ENCODE peak calls at places on chromosomes 2 and 18, in eight cellular contexts. One of them, this sample, is unnamed.

GRCh38 chr2:57450170-57450569 is 596.4 kb upstream of the VRK2 start:
- DNase-seq in hepatocyte: no peak
- DNase-seq in brain microvascular endothelial cell: peak; percentile 12
- DNase-seq in retinal pigment epithelial cell: no peak
- DNase-seq in cardiac fibroblast: no peak
- DNase-seq in psoas muscle: no peak
- DNase-seq in fibroblast of the aortic adventitia: no peak
- DNase-seq in WERI-Rb-1: no peak
- DNase-seq in this sample: no peak

GRCh38 chr2:116133563-116133962 is 1680.9 kb upstream of the DDX18 start:
- DNase-seq in hepatocyte: no peak
- DNase-seq in brain microvascular endothelial cell: no peak
- DNase-seq in retinal pigment epithelial cell: no peak
- DNase-seq in cardiac fibroblast: no peak
- DNase-seq in psoas muscle: no peak
- DNase-seq in fibroblast of the aortic adventitia: no peak
- DNase-seq in WERI-Rb-1: no peak
- DNase-seq in this sample: no peak

GRCh38 chr2:224612581-224612980 is 27.4 kb upstream of the CUL3 start:
- DNase-seq in hepatocyte: no peak
- DNase-seq in brain microvascular endothelial cell: no peak
- DNase-seq in retinal pigment epithelial cell: no peak
- DNase-seq in cardiac fibroblast: no peak
- DNase-seq in psoas muscle: no peak
- DNase-seq in fibroblast of the aortic adventitia: no peak
- DNase-seq in WERI-Rb-1: no peak
- DNase-seq in this sample: no peak

GRCh38 chr2:158671381-158672245 is 123.5 kb upstream of the DAPL1 start:
- DNase-seq in hepatocyte: no peak
- DNase-seq in brain microvascular endothelial cell: no peak
- DNase-seq in retinal pigment epithelial cell: no peak
- DNase-seq in cardiac fibroblast: no peak
- DNase-seq in psoas muscle: no peak
- DNase-seq in fibroblast of the aortic adventitia: no peak
- DNase-seq in WERI-Rb-1: no peak
- DNase-seq in this sample: no peak

GRCh38 chr2:174585111-174585510 is 12.5 kb downstream of the WIPF1 start:
- DNase-seq in hepatocyte: no peak
- DNase-seq in brain microvascular endothelial cell: no peak
- DNase-seq in retinal pigment epithelial cell: no peak
- DNase-seq in cardiac fibroblast: no peak
- DNase-seq in psoas muscle: no peak
- DNase-seq in fibroblast of the aortic adventitia: no peak
- DNase-seq in WERI-Rb-1: no peak
- DNase-seq in this sample: no peak

GRCh38 chr18:49691177-49691608 is 122.1 kb downstream of the ACAA2 start:
- DNase-seq in hepatocyte: no peak
- DNase-seq in brain microvascular endothelial cell: peak; percentile 85
- DNase-seq in retinal pigment epithelial cell: no peak
- DNase-seq in cardiac fibroblast: peak; percentile 68
- DNase-seq in psoas muscle: no peak
- DNase-seq in fibroblast of the aortic adventitia: peak; percentile 92
- DNase-seq in WERI-Rb-1: no peak
- DNase-seq in this sample: peak; percentile 66

GRCh38 chr18:39911716-39912115 is 2043.3 kb upstream of the PIK3C3 start:
- DNase-seq in hepatocyte: no peak
- DNase-seq in brain microvascular endothelial cell: no peak
- DNase-seq in retinal pigment epithelial cell: no peak
- DNase-seq in cardiac fibroblast: no peak
- DNase-seq in psoas muscle: no peak
- DNase-seq in fibroblast of the aortic adventitia: no peak
- DNase-seq in WERI-Rb-1: no peak
- DNase-seq in this sample: no peak

GRCh38 chr2:72012886-72013574 is 134.6 kb downstream of the CYP26B1 start:
- DNase-seq in hepatocyte: peak; percentile 40
- DNase-seq in brain microvascular endothelial cell: peak; percentile 4
- DNase-seq in retinal pigment epithelial cell: no peak
- DNase-seq in cardiac fibroblast: no peak
- DNase-seq in psoas muscle: no peak
- DNase-seq in fibroblast of the aortic adventitia: no peak
- DNase-seq in WERI-Rb-1: no peak
- DNase-seq in this sample: no peak

GRCh38 chr2:60260646-60261296 is 292.7 kb downstream of the BCL11A start:
- DNase-seq in hepatocyte: no peak
- DNase-seq in brain microvascular endothelial cell: peak; percentile 3
- DNase-seq in retinal pigment epithelial cell: no peak
- DNase-seq in cardiac fibroblast: no peak
- DNase-seq in psoas muscle: peak; percentile 23
- DNase-seq in fibroblast of the aortic adventitia: no peak
- DNase-seq in WERI-Rb-1: no peak
- DNase-seq in this sample: no peak

GRCh38 chr2:110667061-110667460 is 10.8 kb downstream of the BUB1 start:
- DNase-seq in hepatocyte: no peak
- DNase-seq in brain microvascular endothelial cell: no peak
- DNase-seq in retinal pigment epithelial cell: no peak
- DNase-seq in cardiac fibroblast: no peak
- DNase-seq in psoas muscle: no peak
- DNase-seq in fibroblast of the aortic adventitia: peak; percentile 46
- DNase-seq in WERI-Rb-1: no peak
- DNase-seq in this sample: no peak

GRCh38 chr2:146305164-146305563 is 1539.7 kb upstream of the ACVR2A start:
- DNase-seq in hepatocyte: no peak
- DNase-seq in brain microvascular endothelial cell: no peak
- DNase-seq in retinal pigment epithelial cell: no peak
- DNase-seq in cardiac fibroblast: no peak
- DNase-seq in psoas muscle: no peak
- DNase-seq in fibroblast of the aortic adventitia: no peak
- DNase-seq in WERI-Rb-1: no peak
- DNase-seq in this sample: no peak

GRCh38 chr2:32129086-32129485 is 36.6 kb upstream of the SLC30A6 start:
- DNase-seq in hepatocyte: no peak
- DNase-seq in brain microvascular endothelial cell: no peak
- DNase-seq in retinal pigment epithelial cell: no peak
- DNase-seq in cardiac fibroblast: no peak
- DNase-seq in psoas muscle: no peak
- DNase-seq in fibroblast of the aortic adventitia: no peak
- DNase-seq in WERI-Rb-1: no peak
- DNase-seq in this sample: no peak

GRCh38 chr2:161836664-161837063 is 212.4 kb downstream of the SLC4A10 start:
- DNase-seq in hepatocyte: no peak
- DNase-seq in brain microvascular endothelial cell: no peak
- DNase-seq in retinal pigment epithelial cell: no peak
- DNase-seq in cardiac fibroblast: no peak
- DNase-seq in psoas muscle: no peak
- DNase-seq in fibroblast of the aortic adventitia: no peak
- DNase-seq in WERI-Rb-1: no peak
- DNase-seq in this sample: no peak

GRCh38 chr2:58734365-58734764 is 493.2 kb upstream of the FANCL start:
- DNase-seq in hepatocyte: peak; percentile 28
- DNase-seq in brain microvascular endothelial cell: peak; percentile 17
- DNase-seq in retinal pigment epithelial cell: peak; percentile 79
- DNase-seq in cardiac fibroblast: no peak
- DNase-seq in psoas muscle: no peak
- DNase-seq in fibroblast of the aortic adventitia: no peak
- DNase-seq in WERI-Rb-1: no peak
- DNase-seq in this sample: no peak

GRCh38 chr18:8792688-8793316 is 87.4 kb downstream of the MTCL1 start:
- DNase-seq in hepatocyte: no peak
- DNase-seq in brain microvascular endothelial cell: no peak
- DNase-seq in retinal pigment epithelial cell: no peak
- DNase-seq in cardiac fibroblast: no peak
- DNase-seq in psoas muscle: no peak
- DNase-seq in fibroblast of the aortic adventitia: no peak
- DNase-seq in WERI-Rb-1: no peak
- DNase-seq in this sample: no peak

GRCh38 chr2:219116776-219117646 is 43.6 kb downstream of the NHEJ1 start:
- DNase-seq in hepatocyte: peak; percentile 15
- DNase-seq in brain microvascular endothelial cell: no peak
- DNase-seq in retinal pigment epithelial cell: no peak
- DNase-seq in cardiac fibroblast: no peak
- DNase-seq in psoas muscle: no peak
- DNase-seq in fibroblast of the aortic adventitia: no peak
- DNase-seq in WERI-Rb-1: no peak
- DNase-seq in this sample: no peak

GRCh38 chr2:8882094-8882493 is 44.7 kb upstream of the KIDINS220 start:
- DNase-seq in hepatocyte: no peak
- DNase-seq in brain microvascular endothelial cell: peak; percentile 14
- DNase-seq in retinal pigment epithelial cell: no peak
- DNase-seq in cardiac fibroblast: peak; percentile 49
- DNase-seq in psoas muscle: no peak
- DNase-seq in fibroblast of the aortic adventitia: peak; percentile 33
- DNase-seq in WERI-Rb-1: peak; percentile 32
- DNase-seq in this sample: no peak
- TF ChIP-seq CTCF in hepatocyte: peak; percentile 15
- TF ChIP-seq CTCF in brain microvascular endothelial cell: peak; percentile 71
- TF ChIP-seq CTCF in retinal pigment epithelial cell: peak; percentile 55
- TF ChIP-seq CTCF in cardiac fibroblast: peak; percentile 48
- TF ChIP-seq CTCF in psoas muscle: no peak
- TF ChIP-seq CTCF in fibroblast of the aortic adventitia: peak; percentile 43
- TF ChIP-seq CTCF in WERI-Rb-1: peak; percentile 48
- TF ChIP-seq CTCF in this sample: peak; percentile 40

DNA sequence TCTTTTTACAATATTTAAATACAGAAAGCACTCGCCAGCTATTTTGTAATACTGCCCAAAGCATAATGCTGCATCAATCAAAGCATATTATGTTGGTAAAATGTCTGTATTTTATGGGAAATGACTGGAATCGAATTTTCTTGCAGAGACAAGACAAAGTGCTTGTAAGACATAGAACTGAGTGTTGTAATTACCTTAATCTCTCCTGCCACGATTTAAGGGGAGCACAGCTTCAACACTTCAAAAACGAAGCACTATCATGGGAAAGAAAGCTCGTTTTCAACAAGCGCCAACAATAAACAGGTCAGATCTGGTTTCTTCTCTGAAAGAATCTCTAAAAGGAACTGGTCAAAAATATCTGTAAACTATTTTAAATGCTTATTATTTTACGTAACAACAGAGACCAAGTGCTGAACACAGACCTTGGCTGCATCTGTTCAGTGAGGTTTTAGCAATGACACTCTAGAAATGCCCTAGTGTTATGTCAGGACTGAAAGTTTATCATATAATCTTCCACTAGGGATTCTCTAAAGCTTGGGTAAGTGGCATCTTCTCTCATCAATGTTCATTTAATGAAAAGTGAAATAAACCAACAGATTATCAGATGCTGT is 19.0 kb downstream of the RND3 start:
- DNase-seq in hepatocyte: no peak
- DNase-seq in brain microvascular endothelial cell: no peak
- DNase-seq in retinal pigment epithelial cell: no peak
- DNase-seq in cardiac fibroblast: no peak
- DNase-seq in psoas muscle: no peak
- DNase-seq in fibroblast of the aortic adventitia: no peak
- DNase-seq in WERI-Rb-1: no peak
- DNase-seq in this sample: no peak
- H3K4me3 ChIP-seq in hepatocyte: no peak overlapping the region
- H3K4me3 ChIP-seq in brain microvascular endothelial cell: no peak overlapping the region
- H3K4me3 ChIP-seq in retinal pigment epithelial cell: no peak overlapping the region
- H3K4me3 ChIP-seq in cardiac fibroblast: no peak overlapping the region
- H3K4me3 ChIP-seq in psoas muscle: no peak overlapping the region
- H3K4me3 ChIP-seq in fibroblast of the aortic adventitia: no peak overlapping the region
- H3K4me3 ChIP-seq in WERI-Rb-1: no peak overlapping the region
- H3K4me3 ChIP-seq in this sample: no peak overlapping the region

GRCh38 chr2:50746526-50746925 is 285.4 kb downstream of the NRXN1 start:
- DNase-seq in hepatocyte: peak; percentile 43
- DNase-seq in brain microvascular endothelial cell: peak; percentile 49
- DNase-seq in retinal pigment epithelial cell: no peak
- DNase-seq in cardiac fibroblast: peak; percentile 3
- DNase-seq in psoas muscle: no peak
- DNase-seq in fibroblast of the aortic adventitia: peak; percentile 31
- DNase-seq in WERI-Rb-1: peak; percentile 63
- DNase-seq in this sample: no peak
- TF ChIP-seq CTCF in hepatocyte: peak; percentile 60
- TF ChIP-seq CTCF in brain microvascular endothelial cell: peak; percentile 83
- TF ChIP-seq CTCF in retinal pigment epithelial cell: peak; percentile 77
- TF ChIP-seq CTCF in cardiac fibroblast: peak; percentile 40
- TF ChIP-seq CTCF in psoas muscle: peak; percentile 16
- TF ChIP-seq CTCF in fibroblast of the aortic adventitia: peak; percentile 35
- TF ChIP-seq CTCF in WERI-Rb-1: peak; percentile 90
- TF ChIP-seq CTCF in this sample: no peak

DNA sequence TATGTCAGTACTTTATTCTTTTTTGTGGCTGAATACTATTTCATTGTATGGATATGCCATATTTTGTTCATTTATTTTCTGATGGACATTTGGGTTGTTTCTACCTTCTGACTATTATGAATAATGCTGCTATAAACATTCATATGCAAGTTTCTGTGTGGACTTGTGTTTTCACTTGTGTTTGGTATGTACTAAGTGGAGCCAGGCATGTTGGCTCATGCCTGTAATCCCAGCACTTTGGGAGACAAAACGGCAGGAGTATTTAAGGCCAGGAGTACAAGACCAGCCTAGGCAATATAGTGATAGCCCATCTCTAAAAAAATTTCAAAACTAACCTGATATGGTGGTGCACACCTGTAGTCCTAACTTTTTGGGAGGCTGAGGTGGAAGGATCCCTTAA is 23.3 kb downstream of the MARCHF7 start:
- DNase-seq in hepatocyte: no peak
- DNase-seq in brain microvascular endothelial cell: no peak
- DNase-seq in retinal pigment epithelial cell: no peak
- DNase-seq in cardiac fibroblast: no peak
- DNase-seq in psoas muscle: no peak
- DNase-seq in fibroblast of the aortic adventitia: no peak
- DNase-seq in WERI-Rb-1: no peak
- DNase-seq in this sample: no peak
- H3K4me3 ChIP-seq in hepatocyte: no peak overlapping the region
- H3K4me3 ChIP-seq in brain microvascular endothelial cell: no peak overlapping the region
- H3K4me3 ChIP-seq in retinal pigment epithelial cell: no peak overlapping the region
- H3K4me3 ChIP-seq in cardiac fibroblast: no peak overlapping the region
- H3K4me3 ChIP-seq in psoas muscle: no peak overlapping the region
- H3K4me3 ChIP-seq in fibroblast of the aortic adventitia: no peak overlapping the region
- H3K4me3 ChIP-seq in WERI-Rb-1: no peak overlapping the region
- H3K4me3 ChIP-seq in this sample: no peak overlapping the region

DNA sequence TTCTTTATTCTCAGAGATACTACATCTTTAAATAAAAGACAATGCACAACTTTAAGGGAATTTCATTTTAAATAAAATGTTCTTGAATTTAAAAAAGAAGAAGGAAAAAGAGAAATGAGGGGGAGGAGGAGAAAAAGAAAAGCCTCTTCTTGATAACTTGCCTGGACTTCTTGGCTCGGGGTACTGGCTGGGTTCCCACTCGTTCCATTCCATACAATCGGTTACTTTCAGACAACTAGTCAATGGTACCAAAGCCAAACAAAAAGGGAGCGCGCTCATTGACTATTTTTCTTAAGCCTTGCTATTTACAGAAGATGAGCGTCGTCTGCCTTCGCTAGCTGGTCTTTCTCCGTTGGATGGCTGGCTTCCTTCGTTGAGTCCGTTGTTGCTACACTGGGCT is 260.5 kb downstream of the ZNF516 start:
- DNase-seq in hepatocyte: no peak
- DNase-seq in brain microvascular endothelial cell: no peak
- DNase-seq in retinal pigment epithelial cell: no peak
- DNase-seq in cardiac fibroblast: peak; percentile 16
- DNase-seq in psoas muscle: no peak
- DNase-seq in fibroblast of the aortic adventitia: peak; percentile 25
- DNase-seq in WERI-Rb-1: no peak
- DNase-seq in this sample: no peak
- TF ChIP-seq CTCF in hepatocyte: no peak
- TF ChIP-seq CTCF in brain microvascular endothelial cell: no peak
- TF ChIP-seq CTCF in retinal pigment epithelial cell: no peak
- TF ChIP-seq CTCF in cardiac fibroblast: no peak
- TF ChIP-seq CTCF in psoas muscle: no peak
- TF ChIP-seq CTCF in fibroblast of the aortic adventitia: no peak
- TF ChIP-seq CTCF in WERI-Rb-1: no peak
- TF ChIP-seq CTCF in this sample: no peak